ENCODE peak calls at places on chromosomes 13 and 19, in eight cellular contexts. One of them, this sample, is unnamed.

GRCh38 chr13:44869167-44869566 is 120.1 kb downstream of the NUFIP1 start:
- DNase-seq in astrocyte of the spinal cord: no peak
- DNase-seq in smooth muscle cell of the brain vasculature: no peak
- DNase-seq in caudate nucleus: no peak
- DNase-seq in NCI-H1092: no peak
- DNase-seq in adrenal gland: no peak
- DNase-seq in endothelial cell: no peak
- DNase-seq in heart left ventricle: no peak
- DNase-seq in this sample: no peak

GRCh38 chr13:73622375-73622774 is 511.8 kb downstream of the KLF12 start:
- DNase-seq in endothelial cell: no peak
- DNase-seq in caudate nucleus: no peak
- DNase-seq in astrocyte of the spinal cord: no peak
- DNase-seq in NCI-H1092: no peak
- DNase-seq in heart left ventricle: no peak
- DNase-seq in smooth muscle cell of the brain vasculature: no peak
- DNase-seq in adrenal gland: no peak
- DNase-seq in this sample: no peak

GRCh38 chr13:78430166-78430791 is 173.1 kb downstream of the POU4F1 start:
- DNase-seq in NCI-H1092: no peak
- DNase-seq in caudate nucleus: no peak
- DNase-seq in adrenal gland: no peak
- DNase-seq in smooth muscle cell of the brain vasculature: no peak
- DNase-seq in heart left ventricle: no peak
- DNase-seq in endothelial cell: no peak
- DNase-seq in astrocyte of the spinal cord: no peak
- DNase-seq in this sample: no peak

GRCh38 chr13:99704390-99704789 is 203.1 kb downstream of the TM9SF2 start:
- DNase-seq in adrenal gland: no peak
- DNase-seq in caudate nucleus: no peak
- DNase-seq in endothelial cell: no peak
- DNase-seq in smooth muscle cell of the brain vasculature: no peak
- DNase-seq in heart left ventricle: no peak
- DNase-seq in astrocyte of the spinal cord: no peak
- DNase-seq in NCI-H1092: no peak
- DNase-seq in this sample: no peak

GRCh38 chr19:22945560-22945959 is 57.4 kb downstream of the ZNF728 start:
- DNase-seq in smooth muscle cell of the brain vasculature: no peak
- DNase-seq in endothelial cell: no peak
- DNase-seq in NCI-H1092: no peak
- DNase-seq in adrenal gland: no peak
- DNase-seq in astrocyte of the spinal cord: peak; percentile 16
- DNase-seq in caudate nucleus: no peak
- DNase-seq in heart left ventricle: no peak
- DNase-seq in this sample: peak; percentile 11

GRCh38 chr19:13010038-13010991 is 15.0 kb downstream of the NFIX start:
- DNase-seq in endothelial cell: no peak
- DNase-seq in NCI-H1092: no peak
- DNase-seq in heart left ventricle: peak; percentile 60
- DNase-seq in astrocyte of the spinal cord: no peak
- DNase-seq in smooth muscle cell of the brain vasculature: no peak
- DNase-seq in adrenal gland: no peak
- DNase-seq in caudate nucleus: no peak
- DNase-seq in this sample: no peak

GRCh38 chr19:45125975-45126493 is 33.1 kb downstream of the PPP1R37 start:
- DNase-seq in endothelial cell: peak; percentile 81
- DNase-seq in heart left ventricle: peak; percentile 37
- DNase-seq in astrocyte of the spinal cord: peak; percentile 37
- DNase-seq in NCI-H1092: no peak
- DNase-seq in caudate nucleus: peak; percentile 43
- DNase-seq in smooth muscle cell of the brain vasculature: no peak
- DNase-seq in adrenal gland: peak; percentile 81
- DNase-seq in this sample: peak; percentile 76

GRCh38 chr19:46631481-46631880 is 4.5 kb downstream of the GNG8 start:
- DNase-seq in heart left ventricle: no peak
- DNase-seq in caudate nucleus: no peak
- DNase-seq in adrenal gland: no peak
- DNase-seq in astrocyte of the spinal cord: no peak
- DNase-seq in endothelial cell: no peak
- DNase-seq in NCI-H1092: no peak
- DNase-seq in smooth muscle cell of the brain vasculature: no peak
- DNase-seq in this sample: no peak

GRCh38 chr13:106522112-106522511 is 13.3 kb downstream of the EFNB2 start:
- DNase-seq in astrocyte of the spinal cord: no peak
- DNase-seq in NCI-H1092: no peak
- DNase-seq in endothelial cell: no peak
- DNase-seq in smooth muscle cell of the brain vasculature: no peak
- DNase-seq in heart left ventricle: no peak
- DNase-seq in caudate nucleus: no peak
- DNase-seq in adrenal gland: no peak
- DNase-seq in this sample: no peak

GRCh38 chr13:105573134-105573533 is 962.3 kb downstream of the EFNB2 start:
- DNase-seq in astrocyte of the spinal cord: peak; percentile 30
- DNase-seq in caudate nucleus: no peak
- DNase-seq in heart left ventricle: no peak
- DNase-seq in NCI-H1092: no peak
- DNase-seq in endothelial cell: no peak
- DNase-seq in adrenal gland: no peak
- DNase-seq in smooth muscle cell of the brain vasculature: no peak
- DNase-seq in this sample: no peak

GRCh38 chr19:13366529-13367143 is 139.6 kb downstream of the CACNA1A start:
- DNase-seq in astrocyte of the spinal cord: peak; percentile 27
- DNase-seq in caudate nucleus: no peak
- DNase-seq in smooth muscle cell of the brain vasculature: no peak
- DNase-seq in heart left ventricle: no peak
- DNase-seq in NCI-H1092: no peak
- DNase-seq in endothelial cell: peak; percentile 21
- DNase-seq in adrenal gland: no peak
- DNase-seq in this sample: peak; percentile 14

GRCh38 chr13:62246581-62246980 is 830.9 kb upstream of the PCDH20 start:
- DNase-seq in adrenal gland: no peak
- DNase-seq in caudate nucleus: no peak
- DNase-seq in NCI-H1092: no peak
- DNase-seq in smooth muscle cell of the brain vasculature: no peak
- DNase-seq in astrocyte of the spinal cord: peak; percentile 54
- DNase-seq in endothelial cell: no peak
- DNase-seq in heart left ventricle: no peak
- DNase-seq in this sample: no peak

GRCh38 chr13:26710166-26710565 is 50.4 kb downstream of the GPR12 start:
- DNase-seq in smooth muscle cell of the brain vasculature: no peak
- DNase-seq in astrocyte of the spinal cord: no peak
- DNase-seq in heart left ventricle: no peak
- DNase-seq in adrenal gland: no peak
- DNase-seq in caudate nucleus: no peak
- DNase-seq in endothelial cell: no peak
- DNase-seq in NCI-H1092: no peak
- DNase-seq in this sample: no peak

GRCh38 chr13:33918199-33918932 is 100.4 kb downstream of the RFC3 start:
- DNase-seq in endothelial cell: no peak
- DNase-seq in caudate nucleus: no peak
- DNase-seq in astrocyte of the spinal cord: peak; percentile 69
- DNase-seq in adrenal gland: peak; percentile 88
- DNase-seq in smooth muscle cell of the brain vasculature: no peak
- DNase-seq in heart left ventricle: no peak
- DNase-seq in NCI-H1092: no peak
- DNase-seq in this sample: no peak

GRCh38 chr19:11096210-11096841 is 7.1 kb downstream of the LDLR start:
- DNase-seq in endothelial cell: no peak
- DNase-seq in heart left ventricle: peak; percentile 62
- DNase-seq in NCI-H1092: no peak
- DNase-seq in caudate nucleus: no peak
- DNase-seq in smooth muscle cell of the brain vasculature: peak; percentile 90
- DNase-seq in adrenal gland: peak; percentile 63
- DNase-seq in astrocyte of the spinal cord: peak; percentile 92
- DNase-seq in this sample: no peak

GRCh38 chr19:17109962-17110598 is 34.5 kb downstream of the MYO9B start:
- DNase-seq in endothelial cell: no peak
- DNase-seq in smooth muscle cell of the brain vasculature: no peak
- DNase-seq in heart left ventricle: peak; percentile 60
- DNase-seq in adrenal gland: peak; percentile 47
- DNase-seq in astrocyte of the spinal cord: no peak
- DNase-seq in caudate nucleus: no peak
- DNase-seq in NCI-H1092: no peak
- DNase-seq in this sample: no peak

GRCh38 chr13:50170447-50171037 is 155.3 kb downstream of the KCNRG start:
- DNase-seq in caudate nucleus: no peak
- DNase-seq in smooth muscle cell of the brain vasculature: no peak
- DNase-seq in heart left ventricle: no peak
- DNase-seq in astrocyte of the spinal cord: peak; percentile 46
- DNase-seq in adrenal gland: no peak
- DNase-seq in NCI-H1092: no peak
- DNase-seq in endothelial cell: no peak
- DNase-seq in this sample: no peak

GRCh38 chr13:80477641-80478443 is 136.9 kb upstream of the SPRY2 start:
- DNase-seq in smooth muscle cell of the brain vasculature: no peak
- DNase-seq in astrocyte of the spinal cord: no peak
- DNase-seq in adrenal gland: no peak
- DNase-seq in heart left ventricle: no peak
- DNase-seq in endothelial cell: no peak
- DNase-seq in caudate nucleus: no peak
- DNase-seq in NCI-H1092: no peak
- DNase-seq in this sample: no peak

GRCh38 chr13:43411741-43412140 is 375.0 kb downstream of the ENOX1 start:
- DNase-seq in adrenal gland: no peak
- DNase-seq in caudate nucleus: peak; percentile 39
- DNase-seq in NCI-H1092: no peak
- DNase-seq in smooth muscle cell of the brain vasculature: no peak
- DNase-seq in heart left ventricle: peak; percentile 36
- DNase-seq in astrocyte of the spinal cord: peak; percentile 17
- DNase-seq in endothelial cell: no peak
- DNase-seq in this sample: no peak

GRCh38 chr13:43405457-43405856 is 381.3 kb downstream of the ENOX1 start:
- DNase-seq in endothelial cell: no peak
- DNase-seq in caudate nucleus: no peak
- DNase-seq in NCI-H1092: no peak
- DNase-seq in adrenal gland: no peak
- DNase-seq in smooth muscle cell of the brain vasculature: no peak
- DNase-seq in heart left ventricle: no peak
- DNase-seq in astrocyte of the spinal cord: peak; percentile 78
- DNase-seq in this sample: no peak

GRCh38 chr13:25783076-25783475 is 268.7 kb downstream of the SHISA2 start:
- DNase-seq in heart left ventricle: no peak
- DNase-seq in NCI-H1092: no peak
- DNase-seq in endothelial cell: no peak
- DNase-seq in adrenal gland: no peak
- DNase-seq in smooth muscle cell of the brain vasculature: no peak
- DNase-seq in astrocyte of the spinal cord: no peak
- DNase-seq in caudate nucleus: no peak
- DNase-seq in this sample: no peak

GRCh38 chr19:37905936-37906867 is at the start of gene WDR87:
- DNase-seq in smooth muscle cell of the brain vasculature: no peak
- DNase-seq in endothelial cell: peak; percentile 74
- DNase-seq in NCI-H1092: peak; percentile 61
- DNase-seq in astrocyte of the spinal cord: peak; percentile 21
- DNase-seq in caudate nucleus: no peak
- DNase-seq in adrenal gland: peak; percentile 14
- DNase-seq in heart left ventricle: peak; percentile 11
- DNase-seq in this sample: peak; percentile 94

GRCh38 chr13:77584111-77584510 is 48.6 kb downstream of the SCEL start:
- DNase-seq in endothelial cell: no peak
- DNase-seq in smooth muscle cell of the brain vasculature: no peak
- DNase-seq in adrenal gland: no peak
- DNase-seq in NCI-H1092: peak; percentile 85
- DNase-seq in caudate nucleus: peak; percentile 90
- DNase-seq in astrocyte of the spinal cord: peak; percentile 29
- DNase-seq in heart left ventricle: no peak
- DNase-seq in this sample: no peak

GRCh38 chr19:40424637-40425449 is 949 bp downstream of the SERTAD1 start:
- DNase-seq in heart left ventricle: no peak
- DNase-seq in astrocyte of the spinal cord: peak; percentile 24
- DNase-seq in smooth muscle cell of the brain vasculature: no peak
- DNase-seq in caudate nucleus: no peak
- DNase-seq in adrenal gland: no peak
- DNase-seq in NCI-H1092: no peak
- DNase-seq in endothelial cell: no peak
- DNase-seq in this sample: no peak

GRCh38 chr19:50202399-50202798 is 1.0 kb upstream of the MYH14 start:
- DNase-seq in caudate nucleus: no peak
- DNase-seq in NCI-H1092: no peak
- DNase-seq in heart left ventricle: no peak
- DNase-seq in astrocyte of the spinal cord: no peak
- DNase-seq in adrenal gland: no peak
- DNase-seq in endothelial cell: no peak
- DNase-seq in smooth muscle cell of the brain vasculature: no peak
- DNase-seq in this sample: no peak